ENCODE peak calls at places on chromosome 7, in six cellular contexts. E, G, K, T, N and A are unnamed samples.

GRCh38 chr7:100879685-100880261 is 4.9 kb downstream of the SRRT start:
- DNase-seq in E (no peak), G (no peak), K (no peak), T (no peak), N (no peak), A (no peak)

GRCh38 chr7:30612658-30613265 is 18.1 kb downstream of the GARS1 start:
- DNase-seq in E (no peak), G (no peak), K (no peak), T (no peak), N (no peak), A (no peak)

GRCh38 chr7:97973206-97973658 is 16.8 kb downstream of the OCM2 start:
- DNase-seq in E (no peak), G (no peak), K (no peak), T (no peak), N (no peak), A (no peak)

GRCh38 chr7:152383341-152384234 is 52.2 kb downstream of the KMT2C start:
- DNase-seq in E (no peak), G (no peak), K (no peak), T (no peak), N (no peak), A (peak)

GRCh38 chr7:117834983-117835664 is 38.1 kb downstream of the CTTNBP2 start:
- DNase-seq in E (no peak), G (no peak), K (no peak), T (no peak), N (no peak), A (no peak)

GRCh38 chr7:2198206-2198605 is 34.5 kb downstream of the MAD1L1 start:
- DNase-seq in E (no peak), G (no peak), K (no peak), T (peak), N (no peak), A (no peak)

GRCh38 chr7:147276783-147277370 is 1160.3 kb downstream of the CNTNAP2 start:
- DNase-seq in E (no peak), G (no peak), K (no peak), T (no peak), N (no peak), A (no peak)

GRCh38 chr7:85103352-85103751 is 83.5 kb downstream of the SEMA3D start:
- DNase-seq in E (peak), G (no peak), K (no peak), T (no peak), N (peak), A (no peak)

GRCh38 chr7:157432957-157433576 is 96.3 kb downstream of the DNAJB6 start:
- DNase-seq in E (no peak), G (no peak), K (peak), T (peak), N (peak), A (peak)

GRCh38 chr7:69967152-69967591 is 368.9 kb downstream of the AUTS2 start:
- DNase-seq in E (peak), G (no peak), K (no peak), T (no peak), N (peak), A (no peak)

GRCh38 chr7:28291559-28291958 is 111.0 kb upstream of the JAZF1 start:
- DNase-seq in E (no peak), G (no peak), K (no peak), T (no peak), N (no peak), A (no peak)

GRCh38 chr7:83457022-83457892 is 191.7 kb downstream of the SEMA3E start:
- DNase-seq in E (no peak), G (no peak), K (no peak), T (no peak), N (no peak), A (no peak)

GRCh38 chr7:13181221-13181620 is 493.8 kb downstream of the ARL4A start:
- DNase-seq in E (no peak), G (no peak), K (no peak), T (no peak), N (no peak), A (no peak)

GRCh38 chr7:101923276-101923985 is 106.0 kb downstream of the CUX1 start:
- DNase-seq in E (no peak), G (no peak), K (no peak), T (no peak), N (no peak), A (peak)
- H3K27ac ChIP-seq in E (peak), G (peak), K (no peak), T (no peak), N (peak), A (peak)

GRCh38 chr7:105794741-105795729 is 81.4 kb downstream of the ATXN7L1 start:
- DNase-seq in E (peak), G (peak), K (no peak), T (no peak), N (peak), A (no peak)
- H3K27ac ChIP-seq in E (peak), G (peak), K (no peak), T (no peak), N (peak), A (no peak)

GRCh38 chr7:80498481-80499349 is 13.1 kb downstream of the GNAT3 start:
- DNase-seq in E (no peak), G (no peak), K (no peak), T (no peak), N (peak), A (no peak)
- H3K27ac ChIP-seq in E (peak), G (no peak), K (no peak), T (peak), N (peak), A (no peak)

GRCh38 chr7:869348-869747 is 7.0 kb upstream of the GET4 start:
- DNase-seq in E (no peak), G (no peak), K (no peak), T (no peak), N (no peak), A (no peak)
- H3K27ac ChIP-seq in E (peak), G (peak), K (no peak), T (peak), N (peak), A (no peak)

GRCh38 chr7:32670105-32670504 is 174.8 kb downstream of the AVL9 start:
- DNase-seq in E (no peak), G (no peak), K (no peak), T (no peak), N (no peak), A (no peak)
- H3K27ac ChIP-seq in E (no peak), G (no peak), K (peak), T (no peak), N (no peak), A (no peak)

DNA sequence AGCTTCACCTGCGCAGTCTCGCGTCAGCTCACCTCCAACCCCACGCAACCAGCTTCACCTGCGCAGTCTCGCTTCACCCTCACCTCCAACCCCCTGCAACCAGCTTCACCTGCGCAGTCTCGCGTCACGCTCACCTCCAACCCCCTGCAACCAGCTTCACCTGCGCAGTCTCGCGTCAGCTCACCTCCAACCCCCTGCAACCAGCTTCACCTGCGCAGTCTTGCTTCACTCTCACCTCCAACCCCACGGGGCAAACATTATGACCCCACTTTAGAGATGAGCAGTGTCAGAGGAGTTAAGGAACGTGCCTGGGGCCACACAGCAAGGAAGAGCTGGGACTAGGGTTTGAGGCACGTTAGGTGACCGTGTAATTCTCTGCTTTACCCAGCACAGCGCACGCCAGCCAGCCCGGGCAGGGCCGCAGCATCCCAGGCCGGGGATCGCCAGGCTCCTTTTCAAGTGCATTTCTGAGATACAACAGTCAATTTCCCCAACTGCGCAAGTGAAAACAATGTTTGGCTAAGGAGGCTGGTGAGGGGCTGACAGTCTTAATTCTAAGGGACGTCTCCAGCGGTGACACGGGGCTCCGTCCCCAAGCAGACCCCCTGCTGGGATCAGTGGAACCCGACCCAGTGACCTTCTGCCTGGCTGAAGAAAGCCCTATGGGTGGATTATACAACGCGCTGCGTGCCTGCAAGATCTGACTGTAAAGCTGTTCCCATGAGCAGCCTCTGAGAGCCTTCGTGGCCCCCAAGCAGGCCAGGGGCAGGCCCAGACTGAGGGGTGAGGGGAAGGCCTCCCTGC is 22.7 kb upstream of the PDGFA start:
- DNase-seq in E (no peak), G (no peak), K (no peak), T (no peak), N (no peak), A (peak)
- H3K27ac ChIP-seq in E (peak), G (peak), K (no peak), T (no peak), N (peak), A (no peak)

GRCh38 chr7:71148098-71148497 is 16.2 kb downstream of the GALNT17 start:
- DNase-seq in E (no peak), G (no peak), K (no peak), T (no peak), N (no peak), A (no peak)
- H3K27ac ChIP-seq in E (no peak), G (no peak), K (no peak), T (no peak), N (no peak), A (no peak)

DNA sequence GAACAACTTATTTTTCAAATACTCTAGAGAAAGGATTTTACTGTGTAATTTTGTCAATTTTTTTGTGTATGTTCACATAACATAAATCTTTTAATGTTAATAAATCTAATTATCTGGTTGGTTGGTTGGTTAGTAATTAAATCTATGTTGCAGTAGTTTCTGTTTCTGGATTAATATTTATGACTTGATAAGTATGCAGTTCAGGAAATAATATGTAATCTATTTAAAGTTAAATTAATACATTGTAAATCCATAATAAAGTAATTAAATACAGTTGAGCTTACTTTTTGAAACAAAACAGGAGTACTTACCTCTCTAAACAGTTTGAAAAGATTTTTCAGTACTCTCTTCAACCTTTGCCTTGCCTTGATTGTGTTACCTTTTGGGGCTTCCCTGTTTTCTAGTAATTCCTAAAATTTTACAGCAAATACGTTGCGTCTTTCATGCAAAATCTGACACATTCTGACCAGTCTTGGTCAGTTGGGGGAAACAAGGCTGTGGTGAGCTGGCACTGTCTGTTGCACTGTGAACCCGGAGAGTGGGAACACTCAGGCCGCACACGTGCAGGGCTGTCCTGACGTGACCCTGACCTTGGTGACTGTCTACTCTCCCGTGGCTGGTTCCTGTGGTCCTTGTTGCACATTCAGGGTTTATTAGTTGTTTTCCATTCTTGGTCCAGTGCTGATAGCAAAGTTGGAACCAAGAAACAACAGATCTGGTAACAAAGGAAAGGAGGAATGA is 45.6 kb upstream of the FGL2 start:
- DNase-seq in E (peak), G (no peak), K (no peak), T (no peak), N (no peak), A (peak)
- H3K27ac ChIP-seq in E (peak), G (no peak), K (no peak), T (no peak), N (no peak), A (no peak)

DNA sequence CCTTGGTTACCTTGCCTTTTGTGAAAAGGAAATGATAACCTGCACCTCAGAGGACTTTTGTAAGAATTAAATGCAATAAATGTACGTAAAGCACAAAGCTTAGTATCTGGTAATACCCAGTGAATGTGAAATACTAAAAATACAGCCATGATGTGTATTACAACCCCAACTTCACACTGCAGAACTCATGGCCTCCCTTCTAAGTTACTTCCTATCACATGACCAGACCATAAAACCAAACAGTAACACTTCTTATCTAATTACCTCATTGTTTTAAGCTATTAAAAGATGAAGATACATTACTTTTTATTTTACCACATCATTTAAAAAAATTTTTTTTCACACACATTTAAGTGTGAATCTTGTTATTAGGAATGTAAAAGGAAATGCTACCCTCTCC is 29.0 kb downstream of the VPS41 start:
- DNase-seq in E (no peak), G (no peak), K (no peak), T (no peak), N (no peak), A (no peak)
- H3K27ac ChIP-seq in E (no peak), G (no peak), K (no peak), T (no peak), N (no peak), A (no peak)

GRCh38 chr7:131042269-131043160 is 285.2 kb upstream of the MKLN1 start:
- DNase-seq in E (no peak), G (no peak), K (no peak), T (no peak), N (no peak), A (no peak)

GRCh38 chr7:131039355-131039762 is 288.3 kb upstream of the MKLN1 start:
- DNase-seq in E (no peak), G (no peak), K (no peak), T (no peak), N (no peak), A (no peak)

GRCh38 chr7:131038153-131038552 is 289.5 kb upstream of the MKLN1 start:
- DNase-seq in E (no peak), G (no peak), K (no peak), T (no peak), N (no peak), A (no peak)

GRCh38 chr7:131040467-131040932 is 287.2 kb upstream of the MKLN1 start:
- DNase-seq in E (no peak), G (no peak), K (peak), T (no peak), N (peak), A (no peak)

GRCh38 chr7:131039836-131040235 is 287.8 kb upstream of the MKLN1 start:
- DNase-seq in E (no peak), G (no peak), K (no peak), T (no peak), N (no peak), A (no peak)
- H3K27ac ChIP-seq in E (peak), G (peak), K (no peak), T (peak), N (peak), A (no peak)